ENCODE peak calls at places on chromosomes 1 and 21, in five cellular contexts. X is mammary epithelial cell, N is fibroblast of lung, F is neuronal stem cell, D is neural progenitor cell. S is an unnamed sample.

GRCh38 chr1:26358411-26359384 is 4.8 kb upstream of the CRYBG2 start:
- DNase-seq in F (no peak), D (no peak), X (peak), N (no peak), S (peak)

GRCh38 chr1:78731674-78732073 is 82.0 kb downstream of the IFI44 start:
- DNase-seq in F (no peak), N (no peak), D (no peak), X (no peak), S (no peak)

GRCh38 chr1:204419064-204419403 is 7.4 kb upstream of the PPP1R15B start:
- DNase-seq in X (peak), N (no peak), D (no peak), F (no peak), S (no peak)

GRCh38 chr1:7827134-7827955 is 25.5 kb downstream of the UTS2 start:
- DNase-seq in X (no peak), D (no peak), N (peak), F (no peak), S (no peak)

GRCh38 chr1:200079576-200079975 is 52.1 kb downstream of the NR5A2 start:
- DNase-seq in D (no peak), F (no peak), X (no peak), N (no peak), S (no peak)

GRCh38 chr1:215819114-215819513 is 252.0 kb downstream of the KCTD3 start:
- DNase-seq in X (no peak), N (peak), F (no peak), D (no peak), S (no peak)

GRCh38 chr1:157992031-157992568 is 1.3 kb upstream of the KIRREL1 start:
- DNase-seq in F (peak), X (peak), N (peak), D (peak), S (no peak)

GRCh38 chr1:47767741-47768100 is 229.5 kb downstream of the TRABD2B start:
- DNase-seq in F (no peak), D (no peak), X (no peak), N (no peak), S (no peak)

GRCh38 chr21:15445327-15445726 is 284.5 kb upstream of the USP25 start:
- DNase-seq in F (no peak), X (no peak), D (no peak), N (no peak), S (no peak)

GRCh38 chr1:110612060-110612745 is 6.0 kb upstream of the KCNA2 start:
- DNase-seq in N (no peak), X (no peak), F (no peak), D (no peak), S (no peak)

GRCh38 chr1:79716481-79716880 is 710.0 kb upstream of the ADGRL4 start:
- DNase-seq in D (peak), N (peak), X (peak), F (peak), S (no peak)

GRCh38 chr1:205073511-205073910 is 10.7 kb downstream of the TMEM81 start:
- DNase-seq in D (no peak), F (no peak), X (peak), N (no peak), S (peak)

DNA sequence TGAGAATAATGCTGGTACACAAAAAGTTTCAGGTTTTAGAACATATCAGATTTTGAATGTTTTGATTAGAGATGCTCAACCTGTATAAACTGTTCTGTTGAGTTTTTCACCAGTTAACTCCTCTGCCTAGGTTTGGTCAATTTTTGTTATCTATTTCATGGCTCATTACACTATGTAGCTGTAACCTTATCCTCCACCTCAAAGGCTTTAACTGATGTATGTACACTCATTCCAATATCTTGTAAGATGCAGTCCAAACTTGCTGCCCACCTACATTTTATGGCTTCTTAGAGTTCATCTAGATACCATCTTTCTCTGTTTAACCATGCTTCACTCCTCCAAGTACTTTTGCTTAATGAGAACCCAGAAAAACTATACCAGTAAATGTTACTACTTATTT is 107.8 kb downstream of the EIF4G3 start:
- DNase-seq in D (no peak), N (no peak), F (no peak), X (no peak), S (no peak)
- H3K4me2 ChIP-seq in D (no peak), N (no peak), F (no peak), X (no peak), S (no peak)

GRCh38 chr1:22975694-22976093 is 3.0 kb upstream of the LACTBL1 start:
- DNase-seq in F (no peak), N (no peak), X (no peak), D (no peak), S (no peak)
- H3K4me2 ChIP-seq in F (no peak), N (no peak), X (no peak), D (no peak), S (no peak)

GRCh38 chr1:210669951-210670350 is 341.2 kb downstream of the HHAT start:
- DNase-seq in F (no peak), D (no peak), N (no peak), X (no peak), S (no peak)

DNA sequence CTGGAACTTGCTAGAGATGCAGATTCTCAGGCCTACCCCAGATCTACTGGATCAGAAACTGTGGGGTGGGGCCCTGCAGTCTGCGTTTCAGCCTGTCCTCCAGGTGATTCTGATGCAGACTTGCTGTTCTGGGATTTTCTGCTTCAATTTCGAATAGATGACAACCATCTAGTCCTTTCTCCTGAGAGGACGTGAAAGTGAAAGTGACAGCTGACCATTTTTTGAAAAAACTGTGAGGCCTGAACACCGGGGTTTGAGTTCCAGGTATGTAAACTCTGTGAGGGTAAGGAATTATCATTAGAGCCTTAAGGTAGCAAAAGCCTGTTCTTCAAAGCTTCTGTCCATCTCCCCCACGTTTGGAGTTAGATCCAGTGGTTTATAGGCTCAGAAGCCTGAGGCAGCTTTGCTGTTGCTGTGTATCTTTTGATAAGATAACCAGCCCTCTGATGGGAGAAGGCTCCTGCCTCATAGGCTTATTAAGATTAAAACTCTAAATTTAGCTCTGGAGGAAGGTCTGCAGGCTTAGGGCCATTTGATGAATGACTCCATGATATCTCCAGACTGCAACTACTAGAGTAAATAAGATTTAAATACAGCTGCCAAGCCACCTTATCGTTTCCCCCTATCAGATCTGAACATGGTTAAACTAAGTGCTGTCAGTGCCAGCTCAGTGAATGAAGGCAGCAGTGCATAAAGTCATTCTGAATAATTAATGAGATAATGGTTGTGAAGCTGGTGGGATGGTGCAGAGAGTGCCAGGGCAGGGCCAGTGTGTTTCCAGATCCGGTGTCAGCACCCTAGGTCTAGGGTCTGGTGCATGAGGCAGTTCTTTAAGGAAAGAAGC is 335.2 kb downstream of the HHAT start:
- DNase-seq in D (no peak), X (no peak), N (no peak), F (no peak), S (no peak)
- H3K4me2 ChIP-seq in D (no peak), X (no peak), N (no peak), F (no peak), S (no peak)

GRCh38 chr1:61133048-61134019 is 51.0 kb downstream of the NFIA start:
- DNase-seq in X (no peak), D (no peak), F (no peak), N (no peak), S (no peak)
- H3K4me2 ChIP-seq in X (peak), D (peak), F (no peak), N (peak), S (no peak)

DNA sequence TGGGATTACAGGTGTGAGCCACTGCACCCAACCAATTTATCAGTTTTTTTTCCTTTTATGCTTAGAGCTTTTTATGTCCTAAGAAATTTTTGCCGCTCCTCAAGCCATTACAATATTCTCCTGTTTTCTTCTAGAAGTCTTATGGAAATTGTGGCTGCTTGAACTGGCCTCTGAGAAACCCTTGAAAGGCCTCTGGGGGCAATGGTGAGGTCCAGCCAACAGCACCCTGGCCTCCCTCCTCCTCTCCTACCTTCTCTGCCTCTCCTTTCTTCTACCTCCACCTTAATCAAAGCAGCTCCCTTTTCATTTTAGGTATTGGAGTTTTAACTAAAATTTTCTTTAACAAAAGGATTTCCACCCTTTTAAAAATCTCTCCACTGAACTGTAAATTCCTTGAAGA is 24.5 kb upstream of the RGS16 start:
- DNase-seq in F (no peak), D (no peak), X (no peak), N (no peak), S (no peak)
- H3K4me2 ChIP-seq in F (no peak), D (no peak), X (no peak), N (no peak), S (no peak)

GRCh38 chr1:14725641-14726213 is 127.2 kb downstream of the KAZN start:
- DNase-seq in D (no peak), N (no peak), X (no peak), F (no peak), S (no peak)

GRCh38 chr1:14724697-14725096 is 126.2 kb downstream of the KAZN start:
- DNase-seq in F (no peak), X (no peak), N (no peak), D (no peak), S (no peak)

GRCh38 chr1:14724234-14724633 is 125.7 kb downstream of the KAZN start:
- DNase-seq in D (peak), N (no peak), X (no peak), F (no peak), S (no peak)

GRCh38 chr1:14723401-14723800 is 124.9 kb downstream of the KAZN start:
- DNase-seq in N (no peak), F (no peak), D (no peak), X (no peak), S (no peak)

DNA sequence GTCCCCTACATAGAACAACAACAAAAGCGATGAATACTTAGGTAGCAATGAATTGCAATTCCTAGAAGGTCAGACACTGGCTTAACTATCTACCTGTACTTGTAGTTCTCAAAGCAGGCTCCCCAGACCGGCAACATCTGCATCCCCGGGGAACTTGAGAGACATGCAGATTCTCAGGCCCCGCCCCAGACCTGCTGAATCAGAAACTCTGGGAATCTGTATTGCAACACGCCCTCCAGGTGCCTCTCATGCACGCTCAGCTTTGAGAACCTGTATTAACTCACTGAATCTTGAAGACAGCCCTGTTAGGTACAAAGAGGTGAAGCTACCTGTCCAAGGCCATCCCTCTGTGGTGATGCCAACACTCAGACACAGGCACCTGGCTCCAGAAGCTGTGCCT is 128.1 kb downstream of the KAZN start:
- DNase-seq in F (no peak), D (no peak), X (peak), N (no peak), S (no peak)
- H3K4me2 ChIP-seq in F (no peak), D (no peak), X (no peak), N (no peak), S (no peak)

GRCh38 chr1:162055062-162055461 is 14.4 kb upstream of the NOS1AP start:
- DNase-seq in N (peak), X (peak), D (no peak), F (no peak), S (peak)
- H3K4me2 ChIP-seq in N (peak), X (peak), D (no peak), F (no peak), S (peak)

S was measured in keratinocyte.